ENCODE peak calls at places on chromosomes 4 and X, in six cellular contexts. B is ovary; Y is activated gamma-delta T cell treated with anti-CD3 and anti-CD28 coated beads, Interleukin-2, amount 50 U/mL, for 16 hours; J is globus pallidus; Z is activated CD8-positive, alpha-beta memory T cell treated with anti-CD3 and anti-CD28 coated beads, Interleukin-2, amount 10 ng/mL, durations not matched to agents 7 days and 5 days; K is amygdala. N is an unnamed sample.

GRCh38 chrX:119688856-119689455 is 4.0 kb downstream of the SEPTIN6 start:
- DNase-seq in B (no peak), Y (no peak), J (no peak), Z (peak), K (no peak), N (peak)

GRCh38 chrX:20061869-20062254 is 54.8 kb downstream of the MAP7D2 start:
- DNase-seq in B (no peak), Y (no peak), J (no peak), Z (no peak), K (no peak), N (no peak)

GRCh38 chrX:42496239-42496638 is 281.7 kb downstream of the PPP1R2C start:
- DNase-seq in B (no peak), Y (no peak), J (no peak), Z (no peak), K (no peak), N (no peak)

GRCh38 chr4:97942951-97943350 is 200.3 kb downstream of the STPG2 start:
- DNase-seq in B (no peak), Y (no peak), J (no peak), Z (no peak), K (no peak), N (no peak)

GRCh38 chr4:119314356-119314755 is 7.6 kb downstream of the FABP2 start:
- DNase-seq in B (no peak), Y (no peak), J (peak), Z (no peak), K (no peak), N (peak)

GRCh38 chrX:144637731-144638130 is 609.6 kb upstream of the SPANXN1 start:
- DNase-seq in B (no peak), Y (no peak), J (no peak), Z (no peak), K (no peak), N (no peak)

GRCh38 chrX:103276581-103277002 is at the start of gene TCEAL5:
- DNase-seq in B (peak), Y (no peak), J (peak), Z (no peak), K (peak), N (no peak)

GRCh38 chr4:13816472-13816871 is 188.9 kb upstream of the BOD1L1 start:
- DNase-seq in B (no peak), Y (no peak), J (no peak), Z (no peak), K (no peak), N (no peak)

GRCh38 chr4:4770610-4771009 is 88.9 kb upstream of the MSX1 start:
- DNase-seq in B (no peak), Y (no peak), J (no peak), Z (no peak), K (no peak), N (no peak)

GRCh38 chrX:13939741-13940597 is 89.7 kb downstream of the GEMIN8 start:
- DNase-seq in B (no peak), Y (no peak), J (no peak), Z (no peak), K (no peak), N (no peak)

GRCh38 chr4:12692815-12693214 is 791.3 kb downstream of the RAB28 start:
- DNase-seq in B (no peak), Y (no peak), J (no peak), Z (no peak), K (no peak), N (no peak)

GRCh38 chrX:103446665-103447302 is 70.4 kb downstream of the BEX3 start:
- DNase-seq in B (no peak), Y (no peak), J (no peak), Z (no peak), K (no peak), N (no peak)

GRCh38 chr4:18676136-18676922 is 654.8 kb upstream of the LCORL start:
- DNase-seq in B (no peak), Y (no peak), J (no peak), Z (no peak), K (no peak), N (no peak)

GRCh38 chrX:20712811-20713210 is 446.1 kb upstream of the RPS6KA3 start:
- DNase-seq in B (no peak), Y (no peak), J (no peak), Z (no peak), K (no peak), N (no peak)

GRCh38 chr4:151646322-151646721 is 114.5 kb downstream of the GATB start:
- DNase-seq in B (no peak), Y (no peak), J (no peak), Z (no peak), K (no peak), N (no peak)

GRCh38 chr4:155948541-155948940 is 5.1 kb downstream of the CTSO start:
- DNase-seq in B (no peak), Y (no peak), J (no peak), Z (no peak), K (no peak), N (no peak)

GRCh38 chr4:110201502-110201901 is 3.1 kb upstream of the ELOVL6 start:
- DNase-seq in B (no peak), Y (no peak), J (no peak), Z (no peak), K (no peak), N (no peak)

GRCh38 chrX:120310861-120311631 is at the start of gene TMEM255A:
- DNase-seq in B (peak), Y (no peak), J (peak), Z (no peak), K (peak), N (no peak)

GRCh38 chrX:50971390-50971789 is 60.9 kb downstream of the BMP15 start:
- DNase-seq in B (no peak), Y (no peak), J (no peak), Z (no peak), K (no peak), N (no peak)

GRCh38 chr4:22430626-22431025 is 85.2 kb downstream of the ADGRA3 start:
- DNase-seq in B (no peak), Y (no peak), J (no peak), Z (no peak), K (no peak), N (no peak)

GRCh38 chrX:53882331-53882730 is 161.9 kb downstream of the PHF8 start:
- DNase-seq in B (no peak), Y (no peak), J (no peak), Z (no peak), K (no peak), N (no peak)

GRCh38 chr4:174739576-174739975 is 89.5 kb downstream of the GLRA3 start:
- DNase-seq in B (no peak), Y (no peak), J (no peak), Z (no peak), K (no peak), N (no peak)

GRCh38 chrX:37470711-37471110 is 100.8 kb upstream of the LANCL3 start:
- DNase-seq in B (no peak), Y (no peak), J (no peak), Z (no peak), K (no peak), N (no peak)

GRCh38 chrX:17187301-17187836 is 187.6 kb upstream of the NHS start:
- DNase-seq in B (no peak), Y (no peak), J (no peak), Z (no peak), K (no peak), N (no peak)

GRCh38 chrX:46588263-46588662 is 14.7 kb downstream of the CHST7 start:
- DNase-seq in B (no peak), Y (peak), J (no peak), Z (peak), K (no peak), N (peak)

GRCh38 chrX:148572332-148572731 is 71.9 kb downstream of the AFF2 start:
- DNase-seq in B (no peak), Y (no peak), J (no peak), Z (no peak), K (no peak), N (no peak)

GRCh38 chr4:180041576-180041975 is 2201.6 kb upstream of the TENM3 start:
- DNase-seq in B (no peak), Y (no peak), J (no peak), Z (no peak), K (no peak), N (no peak)

N was measured in effector CD4-positive, alpha-beta T cell.